ENCODE peak calls at places on chromosome 12, in four cellular contexts. One of them, this sample, is unnamed.

GRCh38 chr12:132078190-132078589 is 65.9 kb downstream of the DDX51 start:
- DNase-seq in heart right ventricle: peak
- DNase-seq in thoracic aorta: no peak
- DNase-seq in neural progenitor cell: no peak
- DNase-seq in this sample: no peak

GRCh38 chr12:105067511-105068031 is 16.7 kb downstream of the ALDH1L2 start:
- DNase-seq in heart right ventricle: no peak
- DNase-seq in thoracic aorta: no peak
- DNase-seq in neural progenitor cell: no peak
- DNase-seq in this sample: no peak

GRCh38 chr12:96198970-96199369 is 4.8 kb downstream of the ELK3 start:
- DNase-seq in heart right ventricle: no peak
- DNase-seq in thoracic aorta: no peak
- DNase-seq in neural progenitor cell: no peak
- DNase-seq in this sample: no peak

GRCh38 chr12:121788176-121788818 is 5.2 kb downstream of the RHOF start:
- DNase-seq in heart right ventricle: no peak
- DNase-seq in thoracic aorta: no peak
- DNase-seq in neural progenitor cell: no peak
- DNase-seq in this sample: no peak

GRCh38 chr12:128551266-128552025 is 272.3 kb downstream of the SLC15A4 start:
- DNase-seq in heart right ventricle: no peak
- DNase-seq in thoracic aorta: no peak
- DNase-seq in neural progenitor cell: no peak
- DNase-seq in this sample: no peak

GRCh38 chr12:26614217-26614616 is 218.8 kb downstream of the ITPR2 start:
- DNase-seq in heart right ventricle: peak
- DNase-seq in thoracic aorta: no peak
- DNase-seq in neural progenitor cell: peak
- DNase-seq in this sample: no peak

GRCh38 chr12:19700969-19701368 is 261.7 kb downstream of the AEBP2 start:
- DNase-seq in heart right ventricle: no peak
- DNase-seq in thoracic aorta: no peak
- DNase-seq in neural progenitor cell: no peak
- DNase-seq in this sample: no peak

GRCh38 chr12:128025856-128026255 is 241.1 kb upstream of the TMEM132C start:
- DNase-seq in heart right ventricle: no peak
- DNase-seq in thoracic aorta: no peak
- DNase-seq in neural progenitor cell: no peak
- DNase-seq in this sample: no peak

GRCh38 chr12:7602287-7602686 is 63.4 kb downstream of the APOBEC1 start:
- DNase-seq in heart right ventricle: no peak
- DNase-seq in thoracic aorta: no peak
- DNase-seq in neural progenitor cell: no peak
- DNase-seq in this sample: no peak

GRCh38 chr12:104805186-104805585 is 152.9 kb downstream of the SLC41A2 start:
- DNase-seq in heart right ventricle: no peak
- DNase-seq in thoracic aorta: no peak
- DNase-seq in neural progenitor cell: no peak
- DNase-seq in this sample: no peak

GRCh38 chr12:21631367-21631766 is 26.3 kb downstream of the LDHB start:
- DNase-seq in heart right ventricle: no peak
- DNase-seq in thoracic aorta: no peak
- DNase-seq in neural progenitor cell: no peak
- DNase-seq in this sample: no peak

GRCh38 chr12:47988073-47989022 is 15.9 kb downstream of the COL2A1 start:
- DNase-seq in heart right ventricle: no peak
- DNase-seq in thoracic aorta: no peak
- DNase-seq in neural progenitor cell: peak
- DNase-seq in this sample: no peak

GRCh38 chr12:15592934-15593333 is 196.3 kb downstream of the EPS8 start:
- DNase-seq in heart right ventricle: no peak
- DNase-seq in thoracic aorta: no peak
- DNase-seq in neural progenitor cell: no peak
- DNase-seq in this sample: no peak

GRCh38 chr12:132341318-132342050 is 12.1 kb upstream of the GALNT9 start:
- DNase-seq in heart right ventricle: no peak
- DNase-seq in thoracic aorta: no peak
- DNase-seq in neural progenitor cell: no peak
- DNase-seq in this sample: no peak

GRCh38 chr12:33536431-33536830 is 96.8 kb upstream of the SYT10 start:
- DNase-seq in heart right ventricle: no peak
- DNase-seq in thoracic aorta: no peak
- DNase-seq in neural progenitor cell: no peak
- DNase-seq in this sample: no peak

GRCh38 chr12:38921025-38921677 is 15.8 kb upstream of the CPNE8 start:
- DNase-seq in heart right ventricle: peak
- DNase-seq in thoracic aorta: no peak
- DNase-seq in neural progenitor cell: peak
- DNase-seq in this sample: no peak

GRCh38 chr12:124740691-124741137 is 123.0 kb downstream of the SCARB1 start:
- DNase-seq in heart right ventricle: no peak
- DNase-seq in thoracic aorta: no peak
- DNase-seq in neural progenitor cell: no peak
- DNase-seq in this sample: peak

GRCh38 chr12:5257763-5258475 is 174.0 kb upstream of the NTF3 start:
- DNase-seq in heart right ventricle: no peak
- DNase-seq in thoracic aorta: no peak
- DNase-seq in neural progenitor cell: no peak
- DNase-seq in this sample: no peak

GRCh38 chr12:55619352-55620138 is 17.1 kb upstream of the OR10P1 start:
- DNase-seq in heart right ventricle: peak
- DNase-seq in thoracic aorta: no peak
- DNase-seq in neural progenitor cell: peak
- DNase-seq in this sample: no peak

GRCh38 chr12:52721838-52722470 is 18.6 kb upstream of the KRT77 start:
- DNase-seq in heart right ventricle: no peak
- DNase-seq in thoracic aorta: no peak
- DNase-seq in neural progenitor cell: no peak
- DNase-seq in this sample: no peak

GRCh38 chr12:25852792-25853191 is 105.7 kb upstream of the RASSF8 start:
- DNase-seq in heart right ventricle: no peak
- DNase-seq in thoracic aorta: no peak
- DNase-seq in neural progenitor cell: no peak
- DNase-seq in this sample: no peak

GRCh38 chr12:62426095-62426488 is 40.5 kb upstream of the MON2 start:
- DNase-seq in heart right ventricle: no peak
- DNase-seq in thoracic aorta: no peak
- DNase-seq in neural progenitor cell: no peak
- DNase-seq in this sample: no peak

GRCh38 chr12:53739285-53740129 is 12.3 kb upstream of the CALCOCO1 start:
- DNase-seq in heart right ventricle: no peak
- DNase-seq in thoracic aorta: no peak
- DNase-seq in neural progenitor cell: no peak
- DNase-seq in this sample: no peak
- H3K4me3 ChIP-seq in heart right ventricle: no peak
- H3K4me3 ChIP-seq in thoracic aorta: peak
- H3K4me3 ChIP-seq in neural progenitor cell: peak
- H3K4me3 ChIP-seq in this sample: peak

GRCh38 chr12:108319277-108320234 is 19.6 kb downstream of the CMKLR1 start:
- DNase-seq in heart right ventricle: no peak
- DNase-seq in thoracic aorta: no peak
- DNase-seq in neural progenitor cell: no peak
- DNase-seq in this sample: no peak

GRCh38 chr12:108321688-108322087 is 17.4 kb downstream of the CMKLR1 start:
- DNase-seq in heart right ventricle: no peak
- DNase-seq in thoracic aorta: no peak
- DNase-seq in neural progenitor cell: no peak
- DNase-seq in this sample: no peak

GRCh38 chr12:108322998-108323397 is 16.1 kb downstream of the CMKLR1 start:
- DNase-seq in heart right ventricle: no peak
- DNase-seq in thoracic aorta: no peak
- DNase-seq in neural progenitor cell: no peak
- DNase-seq in this sample: no peak

GRCh38 chr12:108318472-108319275 is 20.4 kb downstream of the CMKLR1 start:
- DNase-seq in heart right ventricle: no peak
- DNase-seq in thoracic aorta: no peak
- DNase-seq in neural progenitor cell: no peak
- DNase-seq in this sample: peak

GRCh38 chr12:108320503-108321293 is 18.4 kb downstream of the CMKLR1 start:
- DNase-seq in heart right ventricle: no peak
- DNase-seq in thoracic aorta: no peak
- DNase-seq in neural progenitor cell: no peak
- DNase-seq in this sample: no peak
- H3K27ac ChIP-seq in heart right ventricle: no peak
- H3K27ac ChIP-seq in thoracic aorta: no peak
- H3K27ac ChIP-seq in neural progenitor cell: no peak
- H3K27ac ChIP-seq in this sample: no peak

GRCh38 chr12:114935658-114936057 is 251.7 kb upstream of the TBX3 start:
- DNase-seq in heart right ventricle: no peak
- DNase-seq in thoracic aorta: no peak
- DNase-seq in neural progenitor cell: no peak
- DNase-seq in this sample: no peak
- TF ChIP-seq CTCF in heart right ventricle: no peak
- TF ChIP-seq CTCF in thoracic aorta: no peak
- TF ChIP-seq CTCF in neural progenitor cell: peak
- TF ChIP-seq CTCF in this sample: no peak

GRCh38 chr12:85836716-85837100 is 499 bp upstream of the RASSF9 start:
- DNase-seq in heart right ventricle: no peak
- DNase-seq in thoracic aorta: no peak
- DNase-seq in neural progenitor cell: no peak
- DNase-seq in this sample: no peak

GRCh38 chr12:85835810-85836715 is at the start of gene RASSF9:
- DNase-seq in heart right ventricle: peak
- DNase-seq in thoracic aorta: no peak
- DNase-seq in neural progenitor cell: peak
- DNase-seq in this sample: no peak

GRCh38 chr12:85835417-85835809 is 796 bp downstream of the RASSF9 start:
- DNase-seq in heart right ventricle: no peak
- DNase-seq in thoracic aorta: no peak
- DNase-seq in neural progenitor cell: peak
- DNase-seq in this sample: no peak

GRCh38 chr12:85833558-85833957 is 2.7 kb downstream of the RASSF9 start:
- DNase-seq in heart right ventricle: no peak
- DNase-seq in thoracic aorta: no peak
- DNase-seq in neural progenitor cell: no peak
- DNase-seq in this sample: no peak

GRCh38 chr12:85834378-85834777 is 1.8 kb downstream of the RASSF9 start:
- DNase-seq in heart right ventricle: no peak
- DNase-seq in thoracic aorta: no peak
- DNase-seq in neural progenitor cell: no peak
- DNase-seq in this sample: no peak
- H3K4me3 ChIP-seq in heart right ventricle: no peak
- H3K4me3 ChIP-seq in thoracic aorta: peak
- H3K4me3 ChIP-seq in neural progenitor cell: no peak
- H3K4me3 ChIP-seq in this sample: no peak

GRCh38 chr12:77357654-77358053 is 292.3 kb upstream of the E2F7 start:
- DNase-seq in heart right ventricle: no peak
- DNase-seq in thoracic aorta: no peak
- DNase-seq in neural progenitor cell: no peak
- DNase-seq in this sample: no peak
- H3K27ac ChIP-seq in heart right ventricle: no peak
- H3K27ac ChIP-seq in thoracic aorta: no peak
- H3K27ac ChIP-seq in neural progenitor cell: no peak
- H3K27ac ChIP-seq in this sample: no peak

GRCh38 chr12:68236421-68237059 is 10.9 kb upstream of the IL26 start:
- DNase-seq in heart right ventricle: no peak
- DNase-seq in thoracic aorta: no peak
- DNase-seq in neural progenitor cell: no peak
- DNase-seq in this sample: no peak
- TF ChIP-seq CTCF in heart right ventricle: no peak
- TF ChIP-seq CTCF in thoracic aorta: no peak
- TF ChIP-seq CTCF in neural progenitor cell: no peak
- TF ChIP-seq CTCF in this sample: no peak

GRCh38 chr12:24359418-24359817 is 409.9 kb upstream of the SOX5 start:
- DNase-seq in heart right ventricle: no peak
- DNase-seq in thoracic aorta: no peak
- DNase-seq in neural progenitor cell: no peak
- DNase-seq in this sample: no peak
- H3K4me3 ChIP-seq in heart right ventricle: no peak
- H3K4me3 ChIP-seq in thoracic aorta: no peak
- H3K4me3 ChIP-seq in neural progenitor cell: no peak
- H3K4me3 ChIP-seq in this sample: no peak

DNA sequence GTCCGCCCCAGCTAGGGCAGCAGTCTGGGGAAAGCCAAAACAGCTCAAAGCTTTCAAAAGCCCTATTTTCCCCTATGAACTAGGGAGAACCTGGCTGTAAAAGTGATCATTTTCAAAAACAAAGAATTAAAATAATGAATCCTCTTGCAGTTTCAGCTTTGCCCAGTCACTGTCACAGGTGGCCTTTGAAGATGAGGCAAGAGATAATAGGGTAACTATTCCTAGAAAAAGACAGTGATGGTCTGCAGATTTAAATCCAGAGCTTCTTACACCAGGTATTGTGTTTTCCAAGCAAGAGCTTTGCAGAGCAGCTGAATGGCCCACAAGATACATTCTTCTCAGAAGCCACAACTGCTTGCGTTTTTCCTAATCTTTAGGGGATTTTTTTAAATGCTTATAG is 80.2 kb upstream of the NUDT4 start:
- DNase-seq in heart right ventricle: no peak
- DNase-seq in thoracic aorta: no peak
- DNase-seq in neural progenitor cell: no peak
- DNase-seq in this sample: no peak
- H3K27ac ChIP-seq in heart right ventricle: peak
- H3K27ac ChIP-seq in thoracic aorta: no peak
- H3K27ac ChIP-seq in neural progenitor cell: no peak
- H3K27ac ChIP-seq in this sample: no peak

GRCh38 chr12:111024205-111024794 is 103.9 kb upstream of the MYL2 start:
- DNase-seq in heart right ventricle: peak
- DNase-seq in thoracic aorta: no peak
- DNase-seq in neural progenitor cell: peak
- DNase-seq in this sample: peak
- TF ChIP-seq CTCF in heart right ventricle: peak
- TF ChIP-seq CTCF in thoracic aorta: peak
- TF ChIP-seq CTCF in neural progenitor cell: peak
- TF ChIP-seq CTCF in this sample: peak

This sample was measured in dorsolateral prefrontal cortex.